ENCODE peak calls at places on chromosomes 4 and X, in four cellular contexts. G is PC-3, W is Panc1, B is skeletal muscle cell. L is an unnamed sample.

GRCh38 chr4:143986173-143986572 is 33.0 kb downstream of the GYPB start:
- DNase-seq in G (no peak), W (no peak), B (no peak), L (no peak)

GRCh38 chrX:38326086-38326485 is 1.2 kb downstream of the RPGR start:
- DNase-seq in G (peak), W (no peak), B (no peak), L (no peak)

GRCh38 chr4:8647626-8648025 is 55.1 kb downstream of the CPZ start:
- DNase-seq in G (peak), W (no peak), B (no peak), L (no peak)

GRCh38 chr4:4502694-4503311 is 39.0 kb downstream of the STX18 start:
- DNase-seq in G (no peak), W (no peak), B (no peak), L (peak)

GRCh38 chrX:599837-600715 is 30.5 kb upstream of the SHOX start:
- DNase-seq in G (no peak), W (no peak), B (no peak), L (no peak)

GRCh38 chr4:77073981-77074865 is 1.6 kb downstream of the CCNI start:
- DNase-seq in G (no peak), W (no peak), B (no peak), L (no peak)

GRCh38 chr4:174631901-174632758 is 109.8 kb upstream of the HPGD start:
- DNase-seq in G (peak), W (peak), B (peak), L (peak)

GRCh38 chr4:112759313-112759712 is 122.4 kb downstream of the LARP7 start:
- DNase-seq in G (no peak), W (no peak), B (no peak), L (no peak)

GRCh38 chr4:149885896-149886295 is 70.3 kb upstream of the IQCM start:
- DNase-seq in G (peak), W (no peak), B (peak), L (peak)

GRCh38 chr4:65669008-65669971 is 999 bp downstream of the EPHA5 start:
- DNase-seq in G (peak), W (no peak), B (peak), L (peak)

GRCh38 chr4:17962171-17962570 is 59.4 kb downstream of the LCORL start:
- DNase-seq in G (no peak), W (no peak), B (no peak), L (no peak)

GRCh38 chrX:117508021-117508420 is 608.6 kb downstream of the KLHL13 start:
- DNase-seq in G (no peak), W (no peak), B (no peak), L (no peak)

GRCh38 chr4:74873545-74874295 is 59.2 kb upstream of the PARM1 start:
- DNase-seq in G (no peak), W (no peak), B (no peak), L (peak)

GRCh38 chr4:7037425-7037824 is 5.7 kb upstream of the TADA2B start:
- DNase-seq in G (no peak), W (no peak), B (no peak), L (no peak)

GRCh38 chr4:7031526-7032449 is 11.4 kb upstream of the TADA2B start:
- DNase-seq in G (no peak), W (no peak), B (no peak), L (no peak)

GRCh38 chr4:7032591-7032990 is 10.6 kb upstream of the TADA2B start:
- DNase-seq in G (no peak), W (no peak), B (no peak), L (no peak)

GRCh38 chr4:7030856-7031255 is 12.3 kb upstream of the TADA2B start:
- DNase-seq in G (no peak), W (no peak), B (no peak), L (no peak)

DNA sequence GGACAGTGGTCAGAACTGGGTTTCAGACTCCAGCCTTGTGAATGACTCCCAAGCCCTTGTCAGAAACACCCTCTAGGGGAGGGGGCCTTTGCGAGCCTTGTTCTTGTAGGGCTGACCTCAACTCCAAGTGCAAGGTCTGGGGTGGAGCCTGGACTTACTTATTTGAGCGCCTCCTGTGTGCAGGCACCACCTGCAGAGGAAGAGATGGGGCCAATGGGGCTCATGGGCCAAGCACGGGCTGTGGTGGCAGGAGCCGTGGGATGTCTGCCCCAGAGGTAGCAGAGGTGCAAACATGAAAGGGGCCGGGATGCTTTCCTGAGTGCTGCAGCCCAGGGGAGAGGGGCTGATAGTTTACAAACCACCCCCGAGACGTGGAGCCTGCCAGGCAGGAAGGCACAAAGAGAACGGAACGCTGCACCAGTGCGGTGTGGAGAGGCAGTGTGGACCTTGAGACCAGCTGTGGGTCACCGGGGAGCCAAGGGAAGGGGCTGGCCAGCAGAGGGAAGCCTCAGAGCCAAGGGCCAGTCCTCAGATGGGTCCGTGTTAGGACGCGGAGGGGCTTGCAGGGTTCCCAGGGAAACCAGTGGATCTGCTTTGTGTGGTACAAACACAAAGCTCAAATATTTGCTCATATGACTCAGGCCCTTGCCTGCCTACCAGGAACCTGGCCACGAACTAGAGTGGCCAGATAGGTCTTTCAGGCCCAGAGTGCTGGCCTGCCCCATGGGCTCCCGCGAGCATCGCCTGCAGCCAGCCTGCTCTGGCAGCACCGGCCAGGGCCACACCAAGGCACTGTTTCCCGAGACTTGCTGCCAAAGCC is 8.7 kb upstream of the TADA2B start:
- DNase-seq in G (peak), W (no peak), B (no peak), L (peak)
- H3K4me3 ChIP-seq in G (no peak), W (no peak), B (no peak), L (no peak)

DNA sequence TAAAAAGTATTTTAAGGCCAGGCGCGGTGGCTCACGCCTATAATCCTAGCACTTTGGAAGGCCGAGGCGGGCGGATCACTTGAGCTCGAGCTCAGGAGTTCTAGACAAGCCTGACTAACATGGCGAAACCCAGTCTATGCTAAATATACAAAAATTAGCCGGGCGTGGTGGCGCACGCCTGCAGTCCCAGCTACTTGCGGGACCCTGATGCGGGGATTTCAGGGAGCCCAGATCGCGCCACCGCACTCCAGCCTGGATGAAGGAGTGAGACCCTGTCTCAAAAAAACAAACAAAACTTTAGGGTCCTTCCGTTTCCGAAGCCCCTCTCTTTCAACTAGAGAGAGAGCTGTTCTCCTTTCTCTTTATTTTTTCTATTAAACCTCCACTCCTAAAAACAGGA is 1.2 kb downstream of the SLC25A31 start:
- DNase-seq in G (no peak), W (no peak), B (no peak), L (no peak)
- H3K4me3 ChIP-seq in G (no peak), W (no peak), B (no peak), L (no peak)

GRCh38 chrX:124349054-124349453 is 2.7 kb downstream of the SH2D1A start:
- DNase-seq in G (no peak), W (no peak), B (no peak), L (no peak)

GRCh38 chrX:124358796-124359386 is 12.5 kb downstream of the SH2D1A start:
- DNase-seq in G (no peak), W (no peak), B (no peak), L (no peak)

DNA sequence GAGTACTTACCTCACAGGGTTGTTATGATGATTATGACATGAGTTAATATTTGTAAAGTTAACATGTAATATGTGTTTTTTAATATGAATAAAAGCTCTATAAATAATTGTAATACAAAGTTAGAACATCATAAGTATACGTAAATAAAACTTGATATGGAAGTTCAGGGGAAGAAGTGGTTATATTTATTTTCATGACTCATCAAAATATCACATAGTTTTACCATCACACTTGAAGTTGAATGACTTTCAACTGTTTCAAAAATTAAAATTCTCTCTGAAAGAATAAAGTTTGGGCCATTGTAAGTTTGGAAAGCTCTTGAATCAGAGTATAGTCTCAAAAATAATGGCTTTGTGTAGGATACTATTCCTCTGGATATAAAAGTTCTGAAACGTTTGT is 8.3 kb downstream of the SH2D1A start:
- DNase-seq in G (peak), W (no peak), B (no peak), L (no peak)
- H3K4me3 ChIP-seq in G (no peak), W (no peak), B (no peak), L (no peak)

GRCh38 chrX:47576021-47576898 is 6.0 kb upstream of the TIMP1 start:
- DNase-seq in G (no peak), W (no peak), B (no peak), L (no peak)

GRCh38 chrX:47572773-47573333 is 9.4 kb upstream of the TIMP1 start:
- DNase-seq in G (no peak), W (no peak), B (no peak), L (no peak)

GRCh38 chrX:47574609-47575325 is 7.5 kb upstream of the TIMP1 start:
- DNase-seq in G (no peak), W (no peak), B (no peak), L (no peak)

GRCh38 chrX:47573334-47574095 is 8.7 kb upstream of the TIMP1 start:
- DNase-seq in G (peak), W (no peak), B (no peak), L (peak)

GRCh38 chrX:47574096-47574553 is 8.1 kb upstream of the TIMP1 start:
- DNase-seq in G (no peak), W (no peak), B (no peak), L (no peak)
- H3K4me3 ChIP-seq in G (no peak), W (no peak), B (peak), L (peak)

GRCh38 chr4:184039963-184040383 is 134.9 kb downstream of the STOX2 start:
- DNase-seq in G (no peak), W (no peak), B (no peak), L (no peak)
- H3K4me3 ChIP-seq in G (no peak), W (no peak), B (peak), L (no peak)

GRCh38 chr4:120443111-120443510 is 376.5 kb upstream of the MAD2L1 start:
- DNase-seq in G (no peak), W (no peak), B (peak), L (peak)
- H3K4me3 ChIP-seq in G (no peak), W (no peak), B (no peak), L (no peak)

GRCh38 chr4:119232286-119232685 is 19.8 kb downstream of the USP53 start:
- DNase-seq in G (no peak), W (no peak), B (no peak), L (no peak)

GRCh38 chr4:119228406-119228805 is 15.9 kb downstream of the USP53 start:
- DNase-seq in G (no peak), W (no peak), B (no peak), L (no peak)

GRCh38 chr4:119231517-119231916 is 19.0 kb downstream of the USP53 start:
- DNase-seq in G (no peak), W (no peak), B (no peak), L (no peak)

GRCh38 chr4:119230288-119230687 is 17.8 kb downstream of the USP53 start:
- DNase-seq in G (no peak), W (no peak), B (no peak), L (no peak)

GRCh38 chr4:119227690-119228089 is 15.2 kb downstream of the USP53 start:
- DNase-seq in G (no peak), W (no peak), B (no peak), L (peak)
- H3K4me3 ChIP-seq in G (no peak), W (no peak), B (no peak), L (no peak)